ENCODE peak calls at places on chromosomes 6 and 20, in nine cellular contexts. H, W, E, Z, L, D, M, S and F are unnamed samples.

GRCh38 chr6:36290668-36291620 is 21.1 kb downstream of the PNPLA1 start:
- DNase-seq in H (peak; percentile 15), W (no peak), E (no peak), Z (no peak), L (no peak), D (no peak), M (peak; percentile 22), S (no peak), F (peak; percentile 58)

GRCh38 chr6:14665827-14666724 is 548.5 kb downstream of the CD83 start:
- DNase-seq in H (no peak), W (no peak), E (no peak), Z (no peak), L (no peak), D (peak; percentile 68), M (no peak), S (peak; percentile 61), F (peak; percentile 92)

GRCh38 chr6:13591205-13591921 is 17.0 kb downstream of the SIRT5 start:
- DNase-seq in H (no peak), W (no peak), E (no peak), Z (no peak), L (no peak), D (no peak), M (no peak), S (no peak), F (no peak)

GRCh38 chr6:135904666-135905065 is 53.2 kb downstream of the PDE7B start:
- DNase-seq in H (no peak), W (no peak), E (no peak), Z (no peak), L (no peak), D (no peak), M (no peak), S (no peak), F (no peak)

GRCh38 chr6:39093167-39093708 is 21.7 kb downstream of the SAYSD1 start:
- DNase-seq in H (no peak), W (no peak), E (no peak), Z (no peak), L (no peak), D (no peak), M (no peak), S (no peak), F (no peak)

GRCh38 chr6:109342564-109342963 is 39.7 kb downstream of the CD164 start:
- DNase-seq in H (no peak), W (no peak), E (no peak), Z (no peak), L (no peak), D (no peak), M (no peak), S (no peak), F (no peak)

GRCh38 chr20:63223826-63224207 is 7.9 kb upstream of the YTHDF1 start:
- DNase-seq in H (no peak), W (no peak), E (no peak), Z (no peak), L (no peak), D (no peak), M (no peak), S (no peak), F (no peak)

GRCh38 chr6:3516094-3516493 is 59.2 kb upstream of the SLC22A23 start:
- DNase-seq in H (no peak), W (no peak), E (no peak), Z (no peak), L (no peak), D (no peak), M (no peak), S (no peak), F (no peak)

GRCh38 chr20:6418732-6419131 is 295.9 kb upstream of the FERMT1 start:
- DNase-seq in H (no peak), W (no peak), E (no peak), Z (no peak), L (no peak), D (no peak), M (no peak), S (no peak), F (no peak)

GRCh38 chr20:37200376-37200775 is 21.0 kb upstream of the MROH8 start:
- DNase-seq in H (no peak), W (no peak), E (no peak), Z (no peak), L (no peak), D (no peak), M (no peak), S (no peak), F (no peak)

GRCh38 chr6:18147160-18147559 is 7.7 kb downstream of the TPMT start:
- DNase-seq in H (no peak), W (no peak), E (no peak), Z (no peak), L (no peak), D (no peak), M (peak; percentile 39), S (no peak), F (peak; percentile 30)

GRCh38 chr6:4805553-4806307 is 29.5 kb downstream of the CDYL start:
- DNase-seq in H (peak; percentile 37), W (peak; percentile 47), E (peak; percentile 75), Z (peak; percentile 71), L (peak; percentile 49), D (peak; percentile 72), M (peak; percentile 59), S (no peak), F (peak; percentile 45)

GRCh38 chr20:1171461-1172093 is 13.2 kb downstream of the TMEM74B start:
- DNase-seq in H (peak; percentile 24), W (peak; percentile 28), E (peak; percentile 67), Z (no peak), L (no peak), D (no peak), M (peak; percentile 41), S (no peak), F (peak; percentile 54)

GRCh38 chr6:170227521-170227983 is 63.3 kb downstream of the DLL1 start:
- DNase-seq in H (no peak), W (no peak), E (no peak), Z (no peak), L (no peak), D (no peak), M (peak; percentile 4), S (no peak), F (no peak)

GRCh38 chr6:11732036-11732545 is 46.5 kb downstream of the ADTRP start:
- DNase-seq in H (no peak), W (no peak), E (no peak), Z (no peak), L (no peak), D (peak; percentile 95), M (no peak), S (peak; percentile 67), F (peak; percentile 51)